ENCODE peak calls at places on chromosomes 5 and 9, in four cellular contexts. B is HepG2, A is H1, G is GM12878. T is an unnamed sample.
A peak's percentile ranks its signal among the peaks of the same experiment; 100 is the strongest.

GRCh38 chr5:157167219-157167621 is 1.2 kb upstream of the GARIN3 start:
- DNase-seq in B (no peak), A (no peak), G (peak; percentile 16), T (no peak)

GRCh38 chr9:33159058-33159759 is 7.9 kb downstream of the B4GALT1 start:
- DNase-seq in B (no peak), A (no peak), G (no peak), T (peak; percentile 71)

GRCh38 chr5:173645437-173645807 is 29.0 kb upstream of the BOD1 start:
- DNase-seq in B (peak; percentile 30), A (peak; percentile 23), G (no peak), T (no peak)

GRCh38 chr9:16867571-16868311 is 2.7 kb downstream of the BNC2 start:
- DNase-seq in B (peak; percentile 3), A (no peak), G (no peak), T (no peak)

GRCh38 chr5:112584781-112585180 is 152.9 kb upstream of the APC start:
- DNase-seq in B (no peak), A (no peak), G (no peak), T (no peak)

GRCh38 chr5:81825237-81825636 is 74.3 kb upstream of the SSBP2 start:
- DNase-seq in B (no peak), A (no peak), G (no peak), T (peak; percentile 29)

GRCh38 chr5:88144219-88145040 is 124.2 kb downstream of the TMEM161B start:
- DNase-seq in B (no peak), A (no peak), G (no peak), T (no peak)

GRCh38 chr5:59496524-59497134 is 396.9 kb downstream of the PDE4D start:
- DNase-seq in B (no peak), A (no peak), G (no peak), T (peak; percentile 5)

GRCh38 chr9:129281506-129282145 is 103.6 kb upstream of the IER5L start:
- DNase-seq in B (no peak), A (no peak), G (no peak), T (no peak)

GRCh38 chr5:86679529-86679928 is 61.8 kb downstream of the COX7C start:
- DNase-seq in B (peak; percentile 45), A (no peak), G (no peak), T (peak; percentile 13)

GRCh38 chr5:175096469-175097185 is 347.4 kb downstream of the DRD1 start:
- DNase-seq in B (no peak), A (no peak), G (no peak), T (no peak)

GRCh38 chr9:15642369-15642962 is 89.6 kb downstream of the CCDC171 start:
- DNase-seq in B (peak; percentile 50), A (no peak), G (no peak), T (no peak)

GRCh38 chr5:91469517-91470165 is 86.5 kb upstream of the ARRDC3 start:
- DNase-seq in B (no peak), A (no peak), G (no peak), T (peak; percentile 12)

GRCh38 chr5:148374693-148375360 is 8.9 kb upstream of the FBXO38 start:
- DNase-seq in B (peak; percentile 72), A (peak; percentile 29), G (no peak), T (peak; percentile 50)

GRCh38 chr5:53983568-53984465 is 326.6 kb downstream of the ARL15 start:
- DNase-seq in B (no peak), A (no peak), G (no peak), T (no peak)

GRCh38 chr5:93305984-93306383 is 275.0 kb downstream of the NR2F1-AS1 start:
- DNase-seq in B (no peak), A (no peak), G (no peak), T (no peak)

GRCh38 chr9:1939926-1940368 is 75.2 kb upstream of the SMARCA2 start:
- DNase-seq in B (peak; percentile 12), A (no peak), G (peak; percentile 82), T (peak; percentile 12)

GRCh38 chr9:125747053-125747764 is at the start of gene PBX3:
- DNase-seq in B (no peak), A (no peak), G (no peak), T (peak; percentile 68)

GRCh38 chr5:120139039-120139438 is 325.1 kb upstream of the PRR16 start:
- DNase-seq in B (peak; percentile 70), A (no peak), G (no peak), T (no peak)

GRCh38 chr9:123757547-123757946 is 172.4 kb downstream of the DENND1A start:
- DNase-seq in B (no peak), A (no peak), G (no peak), T (no peak)

GRCh38 chr5:132491368-132492364 is 1.1 kb upstream of the IRF1 start:
- DNase-seq in B (no peak), A (no peak), G (no peak), T (no peak)

GRCh38 chr9:92973700-92974099 is 26.4 kb downstream of the FGD3 start:
- DNase-seq in B (no peak), A (no peak), G (no peak), T (no peak)

GRCh38 chr5:54460181-54460919 is 4.9 kb downstream of the HSPB3 start:
- DNase-seq in B (no peak), A (no peak), G (no peak), T (peak; percentile 71)

GRCh38 chr9:36892279-36892678 is 141.8 kb downstream of the PAX5 start:
- DNase-seq in B (no peak), A (no peak), G (no peak), T (no peak)

GRCh38 chr9:134881313-134881670 is 682 bp downstream of the FCN2 start:
- DNase-seq in B (no peak), A (no peak), G (no peak), T (no peak)

GRCh38 chr5:126871441-126871840 is 94.5 kb downstream of the LMNB1 start:
- DNase-seq in B (no peak), A (no peak), G (no peak), T (no peak)

GRCh38 chr5:156109317-156110023 is 217.5 kb upstream of the SGCD start:
- DNase-seq in B (no peak), A (no peak), G (no peak), T (no peak)

GRCh38 chr9:80968611-80969010 is 720.7 kb downstream of the TLE1 start:
- DNase-seq in B (no peak), A (no peak), G (no peak), T (no peak)

GRCh38 chr5:11322133-11322532 is 561.1 kb upstream of the DAP start:
- DNase-seq in B (no peak), A (no peak), G (no peak), T (no peak)

GRCh38 chr5:148924817-148925216 is 98.4 kb downstream of the ADRB2 start:
- DNase-seq in B (no peak), A (no peak), G (no peak), T (no peak)

GRCh38 chr5:115507682-115508081 is 36.9 kb downstream of the FEM1C start:
- DNase-seq in B (no peak), A (no peak), G (no peak), T (no peak)

GRCh38 chr5:16741007-16741406 is 124.2 kb upstream of the RETREG1 start:
- DNase-seq in B (peak; percentile 16), A (no peak), G (no peak), T (no peak)

GRCh38 chr9:122954253-122954691 is 13.5 kb downstream of the RABGAP1 start:
- DNase-seq in B (no peak), A (no peak), G (no peak), T (no peak)

GRCh38 chr9:77498891-77499290 is 149.2 kb downstream of the GNA14 start:
- DNase-seq in B (no peak), A (no peak), G (no peak), T (no peak)
- TF ChIP-seq CREB1 in B (no peak), A (no peak), G (no peak), T (no peak)

DNA sequence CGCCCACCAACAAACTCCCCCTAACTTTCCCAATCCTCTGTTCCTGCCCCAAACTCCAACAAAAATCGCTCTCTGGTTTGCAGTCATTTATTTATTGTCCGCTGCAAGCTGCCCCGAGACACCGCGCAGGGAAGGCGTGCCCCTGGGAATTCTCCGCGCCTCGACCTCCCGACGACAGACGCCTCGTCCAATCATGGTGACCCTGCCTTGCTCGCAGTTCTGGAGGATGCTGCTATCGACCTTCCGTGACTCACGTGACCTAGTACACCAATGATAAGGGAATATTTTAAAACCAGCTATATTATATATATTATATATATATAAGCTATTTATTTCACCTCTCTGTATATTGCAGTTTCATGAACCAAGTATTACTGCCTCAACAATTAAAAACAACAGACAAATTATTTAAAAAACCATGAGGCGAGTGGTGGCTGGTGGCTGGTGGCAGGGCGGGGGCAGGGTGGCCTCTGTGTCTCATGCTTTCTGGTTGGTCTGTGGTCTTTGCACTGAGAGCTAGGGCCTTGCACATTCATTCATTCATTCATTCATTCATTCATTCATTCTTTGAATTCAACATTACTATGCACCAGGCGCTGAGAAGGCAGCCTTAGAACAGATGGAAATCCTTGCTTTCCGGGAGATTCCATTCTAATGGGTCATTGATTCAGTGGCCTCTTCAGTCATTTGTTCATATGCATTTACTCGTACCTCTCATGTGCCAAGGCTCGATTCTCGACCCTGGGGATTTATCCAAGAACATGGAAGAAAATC is 37.9 kb downstream of the FGF18 start:
- DNase-seq in B (no peak), A (no peak), G (no peak), T (peak; percentile 30)
- TF ChIP-seq KDM1A in B (no peak), A (no peak), G (no peak), T (no peak)

DNA sequence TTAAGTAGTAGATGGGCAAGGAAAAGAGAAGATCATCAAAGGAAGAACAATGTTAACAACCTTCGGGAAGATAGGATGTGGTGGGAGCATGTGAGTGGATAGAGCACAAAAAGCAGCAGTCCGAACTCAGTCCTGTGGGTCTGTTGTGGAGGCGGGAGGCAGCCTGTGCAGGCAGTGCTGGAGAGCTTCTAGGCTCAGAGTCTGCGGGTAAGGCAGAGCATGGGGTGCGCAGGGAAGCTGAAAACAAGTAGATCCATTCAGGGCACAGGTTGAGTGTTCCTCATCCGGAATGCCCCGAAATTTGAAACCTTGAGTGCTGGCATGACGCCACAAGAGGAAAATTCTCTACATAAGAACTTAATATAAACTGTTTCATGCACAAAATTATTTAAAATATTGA is 84.9 kb downstream of the PPIC start:
- DNase-seq in B (no peak), A (no peak), G (no peak), T (no peak)
- TF ChIP-seq SIN3A in B (no peak), A (no peak), G (no peak), T (no peak)

DNA sequence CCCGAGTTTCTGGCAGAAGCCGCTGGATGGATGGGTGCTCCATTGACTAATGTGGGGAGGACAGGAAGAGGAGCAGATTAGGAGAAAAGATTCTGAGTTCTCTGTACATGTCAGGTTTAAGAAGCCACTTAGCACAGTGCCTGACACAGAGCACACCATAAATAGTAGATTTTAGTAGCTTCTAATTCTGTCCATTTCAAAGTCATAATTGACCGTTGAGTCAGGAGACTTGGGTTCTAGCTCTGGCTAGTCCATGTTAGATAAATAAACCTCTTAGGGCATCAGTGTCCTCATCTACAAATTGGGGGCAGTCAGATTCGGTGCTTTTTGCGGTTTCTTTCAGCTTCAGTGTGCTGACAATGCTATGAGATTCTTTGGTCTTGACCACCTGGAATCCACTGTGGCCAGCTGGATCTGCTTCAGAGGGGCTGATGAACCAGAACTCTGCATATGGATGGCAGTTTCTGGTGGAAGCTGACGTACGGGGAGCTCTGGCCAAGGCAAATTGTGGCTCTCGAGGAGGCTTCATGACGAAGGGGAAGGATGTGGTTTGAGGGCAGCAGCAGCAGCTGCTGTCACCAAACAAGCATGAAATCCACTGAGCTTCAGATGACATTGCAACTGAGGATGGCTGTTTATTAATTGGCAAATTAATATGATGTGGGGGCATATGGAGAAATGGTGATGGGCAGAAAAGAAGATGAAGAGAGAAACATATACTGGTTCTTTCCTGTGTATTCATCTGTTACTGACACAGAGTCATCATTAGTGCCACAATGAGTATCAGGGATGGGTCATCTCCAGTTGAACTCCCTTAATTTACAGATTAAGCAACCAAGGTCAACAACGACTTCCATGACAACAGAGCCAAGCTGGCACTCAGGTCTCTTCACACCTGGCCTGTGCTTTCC is 134.4 kb downstream of the AOPEP start:
- DNase-seq in B (no peak), A (no peak), G (peak; percentile 92), T (no peak)
- TF ChIP-seq CREB1 in B (no peak), A (no peak), G (peak; percentile 89), T (no peak)

T was measured in K562.